ENCODE peak calls at places on chromosomes 12 and 14, in four cellular contexts. Z, A, Y and T are unnamed samples.
A peak's percentile ranks its signal among the peaks of the same experiment; 100 is the strongest.

GRCh38 chr14:68140111-68140741 is 320.6 kb downstream of the RAD51B start:
- DNase-seq in Y (peak; percentile 26), A (peak; percentile 100), Z (peak; percentile 78), T (peak; percentile 86)

GRCh38 chr14:76307786-76308780 is 67.9 kb upstream of the ESRRB start:
- DNase-seq in Z (no peak), Y (no peak), A (no peak), T (no peak)

GRCh38 chr12:108730337-108731104 is 797 bp downstream of the CORO1C start:
- DNase-seq in Y (peak; percentile 80), Z (peak; percentile 51), A (peak; percentile 78), T (peak; percentile 94)

GRCh38 chr14:74902941-74903705 is 19.9 kb downstream of the RPS6KL1 start:
- DNase-seq in Y (no peak), Z (peak; percentile 19), A (no peak), T (no peak)

GRCh38 chr14:71139058-71139946 is 232.0 kb downstream of the PCNX1 start:
- DNase-seq in Y (peak; percentile 66), Z (peak; percentile 45), A (no peak), T (no peak)

GRCh38 chr14:28926091-28926490 is 159.5 kb downstream of the FOXG1 start:
- DNase-seq in Y (no peak), Z (no peak), A (peak; percentile 12), T (no peak)

GRCh38 chr14:31205681-31206535 is 1.7 kb downstream of the HECTD1 start:
- DNase-seq in A (peak; percentile 75), Z (peak; percentile 40), Y (peak; percentile 44), T (no peak)

GRCh38 chr12:124140889-124141550 is 153.9 kb upstream of the RFLNA start:
- DNase-seq in Z (no peak), A (no peak), Y (no peak), T (no peak)

GRCh38 chr14:73261520-73262426 is 24.5 kb downstream of the PAPLN start:
- DNase-seq in Y (no peak), Z (no peak), A (no peak), T (no peak)

GRCh38 chr12:54991161-54991991 is 6.8 kb upstream of the TESPA1 start:
- DNase-seq in A (no peak), Z (peak; percentile 17), Y (no peak), T (no peak)

GRCh38 chr12:26629864-26630263 is 203.1 kb downstream of the ITPR2 start:
- DNase-seq in Y (no peak), A (peak; percentile 43), Z (no peak), T (no peak)

GRCh38 chr12:26630546-26631027 is 202.4 kb downstream of the ITPR2 start:
- DNase-seq in Z (peak; percentile 73), Y (no peak), A (peak; percentile 95), T (peak; percentile 9)

GRCh38 chr12:26633591-26634210 is 199.3 kb downstream of the ITPR2 start:
- DNase-seq in A (peak; percentile 92), Z (no peak), Y (no peak), T (peak; percentile 65)

GRCh38 chr12:26631846-26632245 is 201.1 kb downstream of the ITPR2 start:
- DNase-seq in Y (no peak), Z (no peak), A (peak; percentile 73), T (no peak)

GRCh38 chr12:26632746-26633145 is 200.2 kb downstream of the ITPR2 start:
- DNase-seq in Z (no peak), Y (no peak), A (peak; percentile 54), T (no peak)
- H3K27me3 ChIP-seq in Z (no peaks in the 10 kb centered on the region), Y (no peaks in the 10 kb centered on the region), A (no peaks in the 10 kb centered on the region), T (no peaks in the 10 kb centered on the region)

DNA sequence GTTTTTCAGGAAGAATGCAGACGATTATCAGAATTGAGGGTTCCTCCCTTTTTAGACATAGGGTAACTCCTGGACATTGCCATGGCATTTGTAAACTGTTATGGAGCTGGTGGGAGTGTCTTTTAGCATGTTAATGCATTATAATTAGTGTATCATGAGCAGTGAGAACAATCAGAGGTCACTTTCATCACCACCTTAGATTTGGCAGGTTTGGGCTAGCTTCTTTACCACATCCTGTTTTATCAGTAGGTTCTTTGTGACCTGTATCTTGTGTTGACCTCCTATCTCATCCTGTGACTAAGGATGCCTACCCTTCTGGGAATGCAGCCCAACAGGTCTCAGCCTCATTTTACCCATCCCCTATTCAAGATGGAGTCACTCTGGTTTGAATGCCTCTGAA is 728.6 kb downstream of the GALC start:
- DNase-seq in Z (no peak), A (no peak), Y (no peak), T (no peak)
- H3K9me3 ChIP-seq in Z (peaks cover 1% of the 10 kb centered on the region), A (no peaks in the 10 kb centered on the region), Y (no peaks in the 10 kb centered on the region), T (no peaks in the 10 kb centered on the region)

GRCh38 chr12:113758165-113758924 is 207.8 kb downstream of the RBM19 start:
- DNase-seq in A (no peak), Z (no peak), Y (no peak), T (no peak)
- H3K27me3 ChIP-seq in A (peaks cover 21% of the 10 kb centered on the region), Z (peaks cover 9% of the 10 kb centered on the region), Y (no peaks in the 10 kb centered on the region), T (no peaks in the 10 kb centered on the region)

DNA sequence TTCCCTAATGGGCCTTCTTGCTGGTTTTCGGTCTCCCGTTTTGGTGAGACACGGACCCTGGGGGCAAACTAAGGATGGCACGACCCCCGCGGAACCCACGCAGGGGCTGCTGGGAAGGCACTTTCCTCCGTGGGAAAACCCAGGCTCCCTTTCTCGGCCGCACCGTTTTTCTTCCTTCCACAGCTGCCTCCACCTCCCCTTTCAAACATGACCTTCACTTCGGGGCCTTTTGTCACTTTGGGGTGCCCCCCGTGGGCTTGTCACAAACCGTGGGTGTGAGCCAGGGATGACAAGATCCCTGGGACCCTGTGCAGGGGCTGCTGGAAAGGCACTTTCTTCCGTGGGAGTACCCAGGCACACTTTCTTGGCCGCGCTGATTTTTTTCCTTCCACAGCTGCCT is 268.7 kb downstream of the ALG10 start:
- DNase-seq in Y (no peak), A (no peak), Z (no peak), T (no peak)
- H3K9me3 ChIP-seq in Y (no peaks in the 10 kb centered on the region), A (peaks cover 28% of the 10 kb centered on the region), Z (peaks cover 9% of the 10 kb centered on the region), T (no peaks in the 10 kb centered on the region)

GRCh38 chr12:102958830-102959176 is 1.3 kb downstream of the ASCL1 start:
- DNase-seq in A (no peak), Y (no peak), Z (no peak), T (no peak)
- H3K27me3 ChIP-seq in A (peaks cover 79% of the 10 kb centered on the region), Y (peaks cover 100% of the 10 kb centered on the region), Z (peaks cover 49% of the 10 kb centered on the region), T (peaks cover 51% of the 10 kb centered on the region)

GRCh38 chr12:14099994-14100393 is 118.6 kb upstream of the GRIN2B start:
- DNase-seq in A (no peak), Y (no peak), Z (no peak), T (no peak)
- H3K9me3 ChIP-seq in A (no peaks in the 10 kb centered on the region), Y (no peaks in the 10 kb centered on the region), Z (no peaks in the 10 kb centered on the region), T (no peaks in the 10 kb centered on the region)

GRCh38 chr12:25518512-25518911 is 34.6 kb downstream of the LMNTD1 start:
- DNase-seq in Y (no peak), Z (no peak), A (peak; percentile 77), T (no peak)
- H3K27me3 ChIP-seq in Y (no peaks in the 10 kb centered on the region), Z (no peaks in the 10 kb centered on the region), A (no peaks in the 10 kb centered on the region), T (no peaks in the 10 kb centered on the region)